ENCODE peak calls at places on chromosome 16, in ten cellular contexts. O is ovary, Y is BE2C, W is psoas muscle, N is osteoblast, Q is OCI-LY7, C is IMR-90, F is Caco-2, R is H7, M is astrocyte of the spinal cord. L is an unnamed sample.

GRCh38 chr16:75322706-75323105 is 71.3 kb upstream of the BCAR1 start:
- DNase-seq in O (no peak), Y (no peak), W (no peak), N (no peak), Q (no peak), C (peak), F (no peak), R (no peak), M (peak), L (no peak)

GRCh38 chr16:83117810-83118209 is 491.0 kb downstream of the CDH13 start:
- DNase-seq in O (no peak), Y (no peak), W (no peak), N (peak), Q (no peak), C (no peak), F (no peak), R (no peak), M (no peak), L (no peak)

GRCh38 chr16:6988846-6989245 is 343.8 kb upstream of the RBFOX1 start:
- DNase-seq in O (no peak), Y (no peak), W (no peak), N (no peak), Q (no peak), C (no peak), F (no peak), R (no peak), M (no peak), L (no peak)

GRCh38 chr16:8044796-8045195 is 545.5 kb downstream of the TMEM114 start:
- DNase-seq in O (no peak), Y (no peak), W (no peak), N (no peak), Q (no peak), C (no peak), F (no peak), R (no peak), M (no peak), L (no peak)

GRCh38 chr16:12703935-12704334 is 99.8 kb downstream of the CPPED1 start:
- DNase-seq in O (no peak), Y (no peak), W (no peak), N (no peak), Q (no peak), C (peak), F (no peak), R (no peak), M (no peak), L (no peak)

GRCh38 chr16:67192781-67193260 is 866 bp downstream of the E2F4 start:
- DNase-seq in O (no peak), Y (no peak), W (no peak), N (no peak), Q (peak), C (no peak), F (no peak), R (peak), M (no peak), L (no peak)

GRCh38 chr16:91484-91883 is 13.5 kb downstream of the MPG start:
- DNase-seq in O (no peak), Y (no peak), W (no peak), N (peak), Q (no peak), C (no peak), F (no peak), R (no peak), M (peak), L (no peak)

GRCh38 chr16:65178151-65178550 is 56.3 kb upstream of the CDH11 start:
- DNase-seq in O (no peak), Y (no peak), W (no peak), N (peak), Q (no peak), C (peak), F (no peak), R (no peak), M (peak), L (no peak)

GRCh38 chr16:3259097-3259496 is 2.7 kb upstream of the MEFV start:
- DNase-seq in O (no peak), Y (no peak), W (no peak), N (peak), Q (no peak), C (no peak), F (no peak), R (no peak), M (no peak), L (peak)

GRCh38 chr16:85820604-85821372 is 21.3 kb downstream of the COX4I1 start:
- DNase-seq in O (no peak), Y (no peak), W (no peak), N (no peak), Q (no peak), C (no peak), F (no peak), R (no peak), M (no peak), L (no peak)

GRCh38 chr16:31504159-31504558 is 4.0 kb downstream of the RUSF1 start:
- DNase-seq in O (no peak), Y (no peak), W (no peak), N (no peak), Q (no peak), C (no peak), F (no peak), R (no peak), M (no peak), L (no peak)

GRCh38 chr16:89291776-89292175 is 74.3 kb downstream of the ZNF778 start:
- DNase-seq in O (no peak), Y (no peak), W (no peak), N (no peak), Q (no peak), C (no peak), F (no peak), R (no peak), M (no peak), L (no peak)
- H3K4me3 ChIP-seq in O (no peak), Y (no peak), W (no peak), N (no peak), Q (no peak), C (no peak), F (no peak), R (no peak), M (no peak), L (no peak)

GRCh38 chr16:58001781-58002410 is 689 bp downstream of the USB1 start:
- DNase-seq in O (no peak), Y (no peak), W (no peak), N (no peak), Q (peak), C (no peak), F (no peak), R (no peak), M (no peak), L (no peak)
- H3K4me3 ChIP-seq in O (peak), Y (peak), W (peak), N (peak), Q (peak), C (peak), F (peak), R (peak), M (peak), L (peak)

GRCh38 chr16:87389245-87389644 is 2.9 kb upstream of the MAP1LC3B start:
- DNase-seq in O (no peak), Y (no peak), W (no peak), N (no peak), Q (no peak), C (no peak), F (no peak), R (no peak), M (no peak), L (no peak)

GRCh38 chr16:87391324-87391949 is 699 bp upstream of the MAP1LC3B start:
- DNase-seq in O (peak), Y (peak), W (peak), N (peak), Q (peak), C (no peak), F (peak), R (peak), M (no peak), L (no peak)

GRCh38 chr16:87390641-87391323 is 1.4 kb upstream of the MAP1LC3B start:
- DNase-seq in O (no peak), Y (no peak), W (no peak), N (no peak), Q (no peak), C (no peak), F (no peak), R (no peak), M (no peak), L (no peak)

GRCh38 chr16:87387942-87388817 is 4.0 kb upstream of the MAP1LC3B start:
- DNase-seq in O (peak), Y (peak), W (peak), N (peak), Q (peak), C (peak), F (peak), R (peak), M (peak), L (peak)

GRCh38 chr16:87388818-87389134 is 3.4 kb upstream of the MAP1LC3B start:
- DNase-seq in O (no peak), Y (no peak), W (no peak), N (no peak), Q (no peak), C (no peak), F (no peak), R (no peak), M (no peak), L (no peak)
- H3K4me3 ChIP-seq in O (no peak), Y (peak), W (peak), N (peak), Q (peak), C (no peak), F (no peak), R (no peak), M (no peak), L (no peak)

DNA sequence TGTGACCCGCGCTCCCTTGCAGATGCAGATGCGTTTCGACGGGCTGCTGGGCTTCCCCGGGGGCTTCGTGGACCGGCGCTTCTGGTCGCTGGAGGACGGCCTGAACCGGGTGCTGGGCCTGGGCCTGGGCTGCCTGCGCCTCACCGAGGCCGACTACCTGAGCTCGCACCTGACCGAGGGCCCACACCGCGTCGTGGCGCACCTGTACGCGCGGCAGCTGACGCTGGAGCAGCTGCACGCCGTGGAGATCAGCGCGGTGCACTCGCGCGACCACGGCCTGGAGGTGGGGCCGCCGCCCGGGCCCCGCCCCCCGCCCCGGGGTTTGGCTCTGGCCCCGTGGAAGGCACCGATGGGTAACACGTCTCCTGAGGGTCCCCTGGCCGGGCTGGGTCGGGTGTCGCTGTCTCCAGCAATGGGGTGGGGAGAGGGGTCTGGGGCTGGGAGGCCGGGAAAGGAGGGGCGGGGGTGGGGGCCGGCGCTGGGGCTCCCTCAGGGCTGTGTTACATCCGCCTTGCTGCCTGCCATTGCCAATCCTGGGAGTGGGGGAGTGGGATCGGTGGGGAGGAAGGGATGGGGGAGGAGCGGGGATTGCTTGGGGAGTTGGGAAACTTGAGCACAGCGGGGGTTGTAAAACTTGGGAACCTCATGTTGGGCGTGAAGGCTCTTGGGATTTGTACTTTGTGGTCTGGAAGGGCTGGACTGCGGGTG is 748 bp downstream of the NUDT16L1 start:
- DNase-seq in O (peak), Y (peak), W (peak), N (peak), Q (peak), C (peak), F (peak), R (peak), M (peak), L (peak)
- H3K4me3 ChIP-seq in O (peak), Y (peak), W (peak), N (peak), Q (peak), C (peak), F (peak), R (peak), M (peak), L (peak)

DNA sequence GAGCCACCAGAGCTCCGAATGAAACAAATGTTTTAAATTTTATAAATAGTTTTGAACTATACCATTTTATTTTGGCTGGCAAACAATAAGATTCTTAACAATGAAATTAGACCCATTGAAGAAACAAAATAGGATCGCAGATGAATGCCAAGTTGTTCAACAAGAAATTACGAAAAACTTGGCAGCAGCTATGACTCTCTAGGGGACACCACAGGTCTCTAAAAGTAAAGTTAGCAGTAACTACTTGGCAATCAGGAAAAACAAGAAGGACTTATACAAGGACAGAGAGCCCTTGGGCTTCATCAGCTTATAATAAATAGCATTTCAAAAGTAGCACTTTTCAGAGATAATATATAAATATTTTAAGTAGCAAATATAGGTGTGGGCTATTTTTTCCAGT is 603.8 kb upstream of the PSMD7 start:
- DNase-seq in O (no peak), Y (no peak), W (no peak), N (no peak), Q (no peak), C (no peak), F (no peak), R (no peak), M (no peak), L (no peak)
- H3K4me3 ChIP-seq in O (no peak), Y (no peak), W (no peak), N (no peak), Q (no peak), C (no peak), F (no peak), R (no peak), M (no peak), L (no peak)

L was measured in AG09309.